ENCODE peak calls at places on chromosome 16, in seven cellular contexts. R is IMR-90, P is A549, N is colonic mucosa, Y is heart left ventricle, A is ovary, Z is Peyer's patch. L is an unnamed sample.

GRCh38 chr16:47424846-47425245 is 36.0 kb downstream of the ITFG1 start:
- DNase-seq in R (no peak), P (no peak), N (no peak), Y (no peak), A (no peak), Z (no peak), L (no peak)

GRCh38 chr16:88687254-88687576 is 908 bp upstream of the SNAI3 start:
- DNase-seq in R (no peak), P (no peak), N (no peak), Y (no peak), A (no peak), Z (no peak), L (no peak)

GRCh38 chr16:1579214-1579613 is 32.7 kb downstream of the IFT140 start:
- DNase-seq in R (no peak), P (no peak), N (no peak), Y (no peak), A (no peak), Z (no peak), L (no peak)

GRCh38 chr16:23061669-23062068 is 87.6 kb downstream of the USP31 start:
- DNase-seq in R (peak; percentile 43), P (no peak), N (no peak), Y (no peak), A (no peak), Z (no peak), L (no peak)

GRCh38 chr16:15607700-15608396 is 35.1 kb downstream of the MARF1 start:
- DNase-seq in R (peak; percentile 82), P (no peak), N (no peak), Y (peak; percentile 74), A (no peak), Z (no peak), L (no peak)

GRCh38 chr16:11896776-11897175 is 19.0 kb downstream of the GSPT1 start:
- DNase-seq in R (peak; percentile 92), P (no peak), N (no peak), Y (no peak), A (no peak), Z (no peak), L (peak; percentile 70)

GRCh38 chr16:87855852-87856715 is 13.2 kb downstream of the SLC7A5 start:
- DNase-seq in R (peak; percentile 56), P (no peak), N (peak; percentile 67), Y (peak; percentile 65), A (no peak), Z (peak; percentile 93), L (no peak)

GRCh38 chr16:67613808-67614207 is 31.1 kb upstream of the CARMIL2 start:
- DNase-seq in R (no peak), P (no peak), N (no peak), Y (no peak), A (no peak), Z (no peak), L (no peak)

GRCh38 chr16:81394966-81395655 is 49.5 kb upstream of the CMIP start:
- DNase-seq in R (no peak), P (no peak), N (no peak), Y (peak; percentile 37), A (no peak), Z (no peak), L (peak; percentile 78)

GRCh38 chr16:2145843-2146242 is 2.6 kb upstream of the RAB26 start:
- DNase-seq in R (no peak), P (no peak), N (no peak), Y (no peak), A (no peak), Z (no peak), L (no peak)

GRCh38 chr16:89090669-89091426 is 2.8 kb upstream of the ACSF3 start:
- DNase-seq in R (no peak), P (no peak), N (no peak), Y (no peak), A (no peak), Z (no peak), L (no peak)

GRCh38 chr16:50244504-50245416 is 21.6 kb upstream of the ADCY7 start:
- DNase-seq in R (no peak), P (no peak), N (peak; percentile 21), Y (no peak), A (peak; percentile 74), Z (no peak), L (no peak)

GRCh38 chr16:51120289-51121008 is 30.6 kb downstream of the SALL1 start:
- DNase-seq in R (no peak), P (no peak), N (no peak), Y (no peak), A (no peak), Z (no peak), L (no peak)

DNA sequence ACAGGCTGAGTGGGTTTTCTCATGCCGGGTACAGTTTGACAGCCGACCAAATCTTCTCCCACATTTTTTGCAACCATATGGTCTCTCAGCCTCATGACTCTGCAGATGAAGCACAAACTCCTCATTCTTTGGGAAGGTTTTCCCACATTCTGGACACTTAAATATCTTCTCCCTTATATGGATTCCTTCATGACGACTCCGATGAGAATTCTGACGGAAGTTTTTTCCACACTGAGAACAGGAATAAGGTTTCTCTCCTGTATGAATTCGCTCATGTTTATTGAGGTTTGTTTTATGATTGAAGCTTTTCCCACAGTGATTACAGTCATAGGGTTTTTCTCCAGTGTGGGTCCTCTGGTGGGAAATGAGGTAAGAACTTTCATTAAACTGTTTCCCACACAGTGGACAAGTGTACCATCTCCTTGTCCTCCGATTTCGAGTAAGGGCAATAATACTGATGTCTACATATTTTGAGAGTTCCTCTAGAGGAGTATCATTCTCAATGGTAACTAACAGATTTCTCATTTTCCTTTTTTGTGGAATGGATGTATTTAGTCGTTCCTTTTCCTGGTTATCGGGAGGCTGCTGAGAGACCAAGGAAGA is 10.9 kb downstream of the ZNF200 start:
- DNase-seq in R (no peak), P (no peak), N (no peak), Y (no peak), A (no peak), Z (no peak), L (peak; percentile 8)
- H3K9me3 ChIP-seq in R (peaks cover 60% of the 10 kb centered on the region), P (peaks cover 97% of the 10 kb centered on the region), N (peaks cover 20% of the 10 kb centered on the region), Y (peaks cover 86% of the 10 kb centered on the region), A (peaks cover 41% of the 10 kb centered on the region), Z (no peaks in the 10 kb centered on the region), L (peaks cover 9% of the 10 kb centered on the region)

DNA sequence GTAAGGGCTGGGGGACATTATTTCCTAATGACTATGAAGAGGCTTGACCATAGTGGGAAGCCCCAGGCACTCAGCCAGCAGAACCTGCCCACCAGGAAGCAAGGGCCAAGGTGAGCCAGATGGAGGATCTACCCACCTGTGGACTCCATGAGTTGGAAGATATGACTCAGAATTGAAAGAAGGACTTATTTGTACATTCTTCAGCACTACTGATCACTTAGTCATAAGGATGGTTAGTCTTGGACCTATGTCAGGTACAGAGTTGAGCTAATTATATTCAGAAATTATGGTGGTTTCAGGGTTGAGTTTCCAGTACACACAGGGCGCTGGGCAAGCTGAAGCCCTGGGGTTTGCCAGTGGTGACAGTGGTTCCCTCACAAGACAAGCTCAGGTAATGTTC is 24.0 kb upstream of the GRIN2A start:
- DNase-seq in R (no peak), P (no peak), N (no peak), Y (no peak), A (no peak), Z (no peak), L (no peak)
- H3K9me3 ChIP-seq in R (peaks cover 4% of the 10 kb centered on the region), P (no peaks in the 10 kb centered on the region), N (no peaks in the 10 kb centered on the region), Y (no peaks in the 10 kb centered on the region), A (no peaks in the 10 kb centered on the region), Z (no peaks in the 10 kb centered on the region), L (no peaks in the 10 kb centered on the region)

GRCh38 chr16:35562471-35562870 is 2103.1 kb downstream of the TP53TG3F start:
- DNase-seq in R (no peak), P (no peak), N (no peak), Y (no peak), A (no peak), Z (no peak), L (no peak)

GRCh38 chr16:35565626-35566025 is 2106.2 kb downstream of the TP53TG3F start:
- DNase-seq in R (no peak), P (no peak), N (no peak), Y (no peak), A (no peak), Z (no peak), L (no peak)

GRCh38 chr16:35562919-35563318 is 2103.5 kb downstream of the TP53TG3F start:
- DNase-seq in R (no peak), P (no peak), N (no peak), Y (no peak), A (no peak), Z (no peak), L (no peak)

GRCh38 chr16:35564148-35564547 is 2104.7 kb downstream of the TP53TG3F start:
- DNase-seq in R (no peak), P (no peak), N (no peak), Y (no peak), A (no peak), Z (no peak), L (no peak)

GRCh38 chr16:35564889-35565288 is 2105.5 kb downstream of the TP53TG3F start:
- DNase-seq in R (no peak), P (no peak), N (no peak), Y (no peak), A (no peak), Z (no peak), L (no peak)
- H3K9me3 ChIP-seq in R (peaks cover 17% of the 10 kb centered on the region), P (no peaks in the 10 kb centered on the region), N (no peaks in the 10 kb centered on the region), Y (peaks cover 4% of the 10 kb centered on the region), A (no peaks in the 10 kb centered on the region), Z (no peaks in the 10 kb centered on the region), L (peaks cover 14% of the 10 kb centered on the region)

DNA sequence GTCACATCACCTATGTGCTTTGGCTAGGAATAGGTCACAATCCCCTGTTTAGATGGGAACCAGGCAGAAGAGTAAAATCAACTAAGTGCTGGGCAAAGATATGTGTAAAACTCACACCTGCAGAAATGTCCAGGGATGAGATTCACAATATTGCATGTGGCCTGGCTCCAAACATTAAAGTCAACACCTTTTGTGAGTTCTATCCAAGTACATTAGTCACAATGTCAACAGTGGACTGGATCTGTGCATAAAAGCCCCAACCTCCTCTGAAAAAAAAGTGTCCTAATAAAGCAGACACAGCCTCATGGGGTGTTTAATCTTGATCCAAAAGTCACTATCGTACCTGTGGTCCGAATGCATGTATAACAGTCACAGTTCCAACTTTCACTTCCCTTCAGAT is 1990.3 kb downstream of the TP53TG3F start:
- DNase-seq in R (no peak), P (no peak), N (no peak), Y (no peak), A (no peak), Z (no peak), L (no peak)
- H3K9me3 ChIP-seq in R (peaks cover 32% of the 10 kb centered on the region), P (peaks cover 9% of the 10 kb centered on the region), N (no peaks in the 10 kb centered on the region), Y (peaks cover 71% of the 10 kb centered on the region), A (peaks cover 7% of the 10 kb centered on the region), Z (no peaks in the 10 kb centered on the region), L (peaks cover 12% of the 10 kb centered on the region)

DNA sequence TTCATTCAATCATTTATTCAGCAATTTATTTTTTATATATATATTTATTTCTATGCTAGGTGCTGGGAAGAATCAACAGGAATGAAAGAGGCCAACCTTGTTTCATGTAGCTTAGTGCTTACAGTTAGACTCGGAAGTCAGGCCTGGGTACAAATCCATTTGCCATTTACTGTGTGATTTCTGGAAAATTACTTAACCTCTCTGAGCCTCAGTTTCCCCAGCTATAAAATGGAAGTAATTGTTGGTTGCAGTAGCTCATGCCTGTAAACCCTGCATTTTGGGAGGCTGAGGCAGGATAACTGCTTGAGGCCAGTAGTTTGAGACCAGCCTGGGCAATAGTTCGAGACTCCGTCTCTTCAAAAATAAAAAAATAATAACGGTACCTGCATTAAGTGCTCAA is 27.2 kb upstream of the MLKL start:
- DNase-seq in R (no peak), P (no peak), N (no peak), Y (no peak), A (no peak), Z (no peak), L (no peak)
- H3K9me3 ChIP-seq in R (peaks cover 4% of the 10 kb centered on the region), P (peaks cover 10% of the 10 kb centered on the region), N (no peaks in the 10 kb centered on the region), Y (peaks cover 7% of the 10 kb centered on the region), A (no peaks in the 10 kb centered on the region), Z (no peaks in the 10 kb centered on the region), L (no peaks in the 10 kb centered on the region)